ENCODE peak calls at places on chromosomes 16 and 17, in eight cellular contexts. I, A, S, N, Q, E, X and H are unnamed samples.

GRCh38 chr17:3755335-3756030 is 31.8 kb downstream of the HASPIN start:
- DNase-seq in E (no peak), S (no peak), I (no peak), A (no peak), Q (peak), N (no peak), X (no peak), H (no peak)

GRCh38 chr16:73058616-73059409 is 10.9 kb upstream of the ZFHX3 start:
- DNase-seq in I (peak), E (peak), N (no peak), S (no peak), Q (peak), A (peak), X (peak), H (peak)

GRCh38 chr17:74272731-74273201 is 1.3 kb upstream of the DNAI2 start:
- DNase-seq in I (no peak), N (no peak), S (no peak), Q (no peak), E (no peak), X (no peak), A (no peak), H (no peak)

GRCh38 chr17:9725575-9725974 is 65.8 kb downstream of the DHRS7C start:
- DNase-seq in E (no peak), A (no peak), N (no peak), X (no peak), S (no peak), I (no peak), Q (no peak), H (no peak)

GRCh38 chr17:35981908-35982330 is 622 bp upstream of the CCL16 start:
- DNase-seq in N (no peak), E (no peak), X (no peak), A (no peak), S (no peak), Q (no peak), I (no peak), H (no peak)

GRCh38 chr16:29765167-29766032 is 12.7 kb upstream of the ZG16 start:
- DNase-seq in X (no peak), Q (peak), N (no peak), I (no peak), E (peak), S (no peak), A (no peak), H (no peak)

GRCh38 chr17:80166446-80166845 is 3.4 kb upstream of the CARD14 start:
- DNase-seq in E (no peak), X (no peak), N (no peak), Q (no peak), S (no peak), A (no peak), I (no peak), H (no peak)

GRCh38 chr17:50560931-50561750 is 626 bp downstream of the CACNA1G start:
- DNase-seq in X (peak), Q (no peak), E (no peak), A (peak), S (no peak), N (no peak), I (no peak), H (no peak)

GRCh38 chr17:57649731-57650484 is 95.2 kb downstream of the CCDC182 start:
- DNase-seq in X (no peak), A (no peak), E (no peak), N (no peak), Q (no peak), I (no peak), S (no peak), H (no peak)

GRCh38 chr17:31554930-31555329 is 163.5 kb downstream of the RAB11FIP4 start:
- DNase-seq in E (no peak), X (no peak), A (no peak), N (no peak), I (no peak), S (no peak), Q (no peak), H (no peak)